ENCODE peak calls at places on chromosomes 13 and 19, in eight cellular contexts. X is activated T-cell treated with anti-CD3 and anti-CD28 coated beads for 48 hours; K is kidney glomerular epithelial cell; H is epithelial cell of prostate; Y is MV-4-11; J is activated T-helper 2 cell treated with anti-CD3 and anti-CD28 coated beads, Interferon-gamma antibody, Interleukin-2, Interleukin-4, amounts not matched to agents 10 μg/mL and 5 μg/mL and 100 μg/mL, durations not matched to agents 14 hours and 24 hours and 36 hours; D is tibial artery; E is fibroblast of mammary gland. N is an unnamed sample.

GRCh38 chr13:29182216-29182615 is 362.1 kb downstream of the MTUS2 start:
- DNase-seq in X (no peak), D (no peak), E (no peak), H (no peak), J (no peak), K (no peak), Y (no peak), N (no peak)

GRCh38 chr13:98405107-98405571 is 171.8 kb downstream of the STK24 start:
- DNase-seq in J (no peak), X (no peak), E (peak; percentile 25), Y (no peak), D (no peak), K (no peak), H (no peak), N (no peak)

GRCh38 chr13:98285317-98285716 is 108.2 kb upstream of the RNF113B start:
- DNase-seq in X (no peak), H (no peak), D (no peak), Y (no peak), J (no peak), K (peak; percentile 35), E (no peak), N (no peak)

GRCh38 chr19:14479985-14480694 is 5.0 kb upstream of the PTGER1 start:
- DNase-seq in K (no peak), H (no peak), D (no peak), Y (peak; percentile 24), X (peak; percentile 75), J (peak; percentile 66), E (no peak), N (peak; percentile 51)

GRCh38 chr13:20019033-20019432 is 60.5 kb downstream of the ZMYM2 start:
- DNase-seq in X (no peak), E (no peak), J (no peak), K (no peak), D (no peak), H (no peak), Y (no peak), N (no peak)

GRCh38 chr13:95644611-95645052 is at the start of gene DZIP1:
- DNase-seq in D (peak; percentile 57), Y (no peak), K (peak; percentile 47), X (peak; percentile 25), J (no peak), E (peak; percentile 83), H (no peak), N (no peak)

GRCh38 chr13:77872995-77873394 is 45.6 kb downstream of the EDNRB start:
- DNase-seq in D (no peak), Y (peak; percentile 31), X (no peak), J (no peak), E (no peak), H (no peak), K (no peak), N (no peak)

GRCh38 chr13:73465629-73465974 is 406.8 kb downstream of the KLF5 start:
- DNase-seq in D (no peak), Y (no peak), X (no peak), K (peak; percentile 6), H (peak; percentile 90), E (peak; percentile 37), J (no peak), N (no peak)

GRCh38 chr19:33905937-33906577 is 109.4 kb downstream of the KCTD15 start:
- DNase-seq in E (no peak), J (no peak), H (no peak), D (peak; percentile 34), X (peak; percentile 6), K (no peak), Y (no peak), N (no peak)

GRCh38 chr19:11821474-11821873 is 7.4 kb downstream of the ZNF440 start:
- DNase-seq in E (peak; percentile 80), K (peak; percentile 10), X (no peak), Y (no peak), D (no peak), H (no peak), J (no peak), N (no peak)

GRCh38 chr19:9507285-9507684 is 8.9 kb upstream of the ZNF560 start:
- DNase-seq in E (no peak), X (no peak), D (no peak), Y (no peak), H (no peak), K (no peak), J (no peak), N (no peak)